ENCODE peak calls at places on chromosomes 6 and 20, in ten cellular contexts. One of them, this sample, is unnamed. For H3K4me1, the result is how much of the 10 kb centered on the place peaks cover.

GRCh38 chr6:163413345-163414116 is 987 bp upstream of the QKI start:
- DNase-seq in H1: no peak
- DNase-seq in HCT116: peak
- DNase-seq in stomach: peak
- DNase-seq in uterus: peak
- DNase-seq in suprapubic skin: peak
- DNase-seq in ovary: peak
- DNase-seq in A549: peak
- DNase-seq in GM12878: no peak
- DNase-seq in body of pancreas: peak
- DNase-seq in this sample: peak

GRCh38 chr6:163756079-163756478 is 341.6 kb downstream of the QKI start:
- DNase-seq in H1: no peak
- DNase-seq in HCT116: no peak
- DNase-seq in stomach: no peak
- DNase-seq in uterus: no peak
- DNase-seq in suprapubic skin: no peak
- DNase-seq in ovary: no peak
- DNase-seq in A549: no peak
- DNase-seq in GM12878: peak
- DNase-seq in body of pancreas: no peak
- DNase-seq in this sample: peak

GRCh38 chr20:43681468-43681942 is 14.6 kb downstream of the MYBL2 start:
- DNase-seq in H1: no peak
- DNase-seq in HCT116: no peak
- DNase-seq in stomach: no peak
- DNase-seq in uterus: no peak
- DNase-seq in suprapubic skin: no peak
- DNase-seq in ovary: no peak
- DNase-seq in A549: no peak
- DNase-seq in GM12878: peak
- DNase-seq in body of pancreas: peak
- DNase-seq in this sample: peak

GRCh38 chr20:23374441-23374840 is 12.5 kb downstream of the GZF1 start:
- DNase-seq in H1: no peak
- DNase-seq in HCT116: no peak
- DNase-seq in stomach: no peak
- DNase-seq in uterus: no peak
- DNase-seq in suprapubic skin: no peak
- DNase-seq in ovary: no peak
- DNase-seq in A549: no peak
- DNase-seq in GM12878: no peak
- DNase-seq in body of pancreas: no peak
- DNase-seq in this sample: no peak

GRCh38 chr6:13303668-13304017 is 24.7 kb downstream of the TBC1D7 start:
- DNase-seq in H1: no peak
- DNase-seq in HCT116: no peak
- DNase-seq in stomach: peak
- DNase-seq in uterus: peak
- DNase-seq in suprapubic skin: peak
- DNase-seq in ovary: peak
- DNase-seq in A549: no peak
- DNase-seq in GM12878: peak
- DNase-seq in body of pancreas: peak
- DNase-seq in this sample: peak

GRCh38 chr6:958531-958930 is 265.6 kb upstream of the EXOC2 start:
- DNase-seq in H1: no peak
- DNase-seq in HCT116: no peak
- DNase-seq in stomach: no peak
- DNase-seq in uterus: no peak
- DNase-seq in suprapubic skin: no peak
- DNase-seq in ovary: no peak
- DNase-seq in A549: peak
- DNase-seq in GM12878: no peak
- DNase-seq in body of pancreas: no peak
- DNase-seq in this sample: no peak

GRCh38 chr6:110055387-110055735 is 77.2 kb downstream of the GPR6 start:
- DNase-seq in H1: no peak
- DNase-seq in HCT116: no peak
- DNase-seq in stomach: no peak
- DNase-seq in uterus: no peak
- DNase-seq in suprapubic skin: no peak
- DNase-seq in ovary: no peak
- DNase-seq in A549: no peak
- DNase-seq in GM12878: no peak
- DNase-seq in body of pancreas: no peak
- DNase-seq in this sample: no peak

GRCh38 chr6:140806431-140806830 is 1326.3 kb upstream of the GJE1 start:
- DNase-seq in H1: no peak
- DNase-seq in HCT116: no peak
- DNase-seq in stomach: no peak
- DNase-seq in uterus: no peak
- DNase-seq in suprapubic skin: no peak
- DNase-seq in ovary: no peak
- DNase-seq in A549: no peak
- DNase-seq in GM12878: no peak
- DNase-seq in body of pancreas: no peak
- DNase-seq in this sample: no peak

GRCh38 chr6:41689171-41690008 is 46.0 kb downstream of the TFEB start:
- DNase-seq in H1: no peak
- DNase-seq in HCT116: no peak
- DNase-seq in stomach: peak
- DNase-seq in uterus: no peak
- DNase-seq in suprapubic skin: peak
- DNase-seq in ovary: peak
- DNase-seq in A549: no peak
- DNase-seq in GM12878: no peak
- DNase-seq in body of pancreas: no peak
- DNase-seq in this sample: no peak

GRCh38 chr6:40780626-40781025 is 193.5 kb upstream of the LRFN2 start:
- DNase-seq in H1: no peak
- DNase-seq in HCT116: no peak
- DNase-seq in stomach: no peak
- DNase-seq in uterus: no peak
- DNase-seq in suprapubic skin: no peak
- DNase-seq in ovary: no peak
- DNase-seq in A549: no peak
- DNase-seq in GM12878: no peak
- DNase-seq in body of pancreas: no peak
- DNase-seq in this sample: no peak

GRCh38 chr20:56515657-56516381 is 8.7 kb upstream of the FAM209A start:
- DNase-seq in H1: no peak
- DNase-seq in HCT116: no peak
- DNase-seq in stomach: no peak
- DNase-seq in uterus: no peak
- DNase-seq in suprapubic skin: no peak
- DNase-seq in ovary: no peak
- DNase-seq in A549: no peak
- DNase-seq in GM12878: no peak
- DNase-seq in body of pancreas: no peak
- DNase-seq in this sample: no peak

GRCh38 chr6:9405825-9406224 is 970.5 kb upstream of the SLC35B3 start:
- DNase-seq in H1: no peak
- DNase-seq in HCT116: no peak
- DNase-seq in stomach: no peak
- DNase-seq in uterus: no peak
- DNase-seq in suprapubic skin: no peak
- DNase-seq in ovary: no peak
- DNase-seq in A549: no peak
- DNase-seq in GM12878: no peak
- DNase-seq in body of pancreas: no peak
- DNase-seq in this sample: no peak

GRCh38 chr6:19554356-19555225 is 282.6 kb upstream of the ID4 start:
- DNase-seq in H1: no peak
- DNase-seq in HCT116: no peak
- DNase-seq in stomach: no peak
- DNase-seq in uterus: no peak
- DNase-seq in suprapubic skin: no peak
- DNase-seq in ovary: no peak
- DNase-seq in A549: no peak
- DNase-seq in GM12878: no peak
- DNase-seq in body of pancreas: peak
- DNase-seq in this sample: no peak

GRCh38 chr6:160264213-160264612 is 5.6 kb upstream of the SLC22A2 start:
- DNase-seq in H1: no peak
- DNase-seq in HCT116: no peak
- DNase-seq in stomach: no peak
- DNase-seq in uterus: no peak
- DNase-seq in suprapubic skin: no peak
- DNase-seq in ovary: no peak
- DNase-seq in A549: no peak
- DNase-seq in GM12878: no peak
- DNase-seq in body of pancreas: no peak
- DNase-seq in this sample: no peak

GRCh38 chr6:107746461-107747030 is 77.6 kb downstream of the SCML4 start:
- DNase-seq in H1: no peak
- DNase-seq in HCT116: no peak
- DNase-seq in stomach: no peak
- DNase-seq in uterus: no peak
- DNase-seq in suprapubic skin: no peak
- DNase-seq in ovary: no peak
- DNase-seq in A549: no peak
- DNase-seq in GM12878: no peak
- DNase-seq in body of pancreas: no peak
- DNase-seq in this sample: no peak

GRCh38 chr20:59781236-59781635 is 152.2 kb downstream of the SYCP2 start:
- DNase-seq in H1: no peak
- DNase-seq in HCT116: no peak
- DNase-seq in stomach: no peak
- DNase-seq in uterus: no peak
- DNase-seq in suprapubic skin: peak
- DNase-seq in ovary: no peak
- DNase-seq in A549: no peak
- DNase-seq in GM12878: no peak
- DNase-seq in body of pancreas: no peak
- DNase-seq in this sample: no peak

GRCh38 chr6:28657756-28658465 is 132.2 kb downstream of the GPX5 start:
- DNase-seq in H1: no peak
- DNase-seq in HCT116: peak
- DNase-seq in stomach: no peak
- DNase-seq in uterus: peak
- DNase-seq in suprapubic skin: no peak
- DNase-seq in ovary: peak
- DNase-seq in A549: peak
- DNase-seq in GM12878: peak
- DNase-seq in body of pancreas: peak
- DNase-seq in this sample: peak

GRCh38 chr6:95866732-95867131 is 149.0 kb upstream of the FUT9 start:
- DNase-seq in H1: peak
- DNase-seq in HCT116: peak
- DNase-seq in stomach: peak
- DNase-seq in uterus: no peak
- DNase-seq in suprapubic skin: no peak
- DNase-seq in ovary: no peak
- DNase-seq in A549: peak
- DNase-seq in GM12878: no peak
- DNase-seq in body of pancreas: peak
- DNase-seq in this sample: peak

GRCh38 chr20:58227391-58228102 is 906 bp downstream of the ANKRD60 start:
- DNase-seq in H1: no peak
- DNase-seq in HCT116: no peak
- DNase-seq in stomach: no peak
- DNase-seq in uterus: no peak
- DNase-seq in suprapubic skin: no peak
- DNase-seq in ovary: no peak
- DNase-seq in A549: no peak
- DNase-seq in GM12878: no peak
- DNase-seq in body of pancreas: peak
- DNase-seq in this sample: no peak
- TF ChIP-seq POLR2A in H1: no peak
- TF ChIP-seq POLR2A in HCT116: no peak
- TF ChIP-seq POLR2A in stomach: no peak
- TF ChIP-seq POLR2A in uterus: no peak
- TF ChIP-seq POLR2A in suprapubic skin: no peak
- TF ChIP-seq POLR2A in ovary: no peak
- TF ChIP-seq POLR2A in A549: no peak
- TF ChIP-seq POLR2A in GM12878: no peak
- TF ChIP-seq POLR2A in body of pancreas: no peak
- TF ChIP-seq POLR2A in this sample: no peak

GRCh38 chr6:105810922-105811482 is 275.1 kb upstream of the PRDM1 start:
- DNase-seq in H1: no peak
- DNase-seq in HCT116: no peak
- DNase-seq in stomach: no peak
- DNase-seq in uterus: no peak
- DNase-seq in suprapubic skin: no peak
- DNase-seq in ovary: no peak
- DNase-seq in A549: no peak
- DNase-seq in GM12878: no peak
- DNase-seq in body of pancreas: no peak
- DNase-seq in this sample: no peak
- H3K4me3 ChIP-seq in H1: no peak
- H3K4me3 ChIP-seq in HCT116: no peak
- H3K4me3 ChIP-seq in stomach: no peak
- H3K4me3 ChIP-seq in uterus: no peak
- H3K4me3 ChIP-seq in suprapubic skin: no peak
- H3K4me3 ChIP-seq in ovary: no peak
- H3K4me3 ChIP-seq in A549: no peak
- H3K4me3 ChIP-seq in GM12878: no peak
- H3K4me3 ChIP-seq in body of pancreas: no peak
- H3K4me3 ChIP-seq in this sample: no peak

GRCh38 chr6:36684447-36684812 is 5.9 kb downstream of the CDKN1A start:
- DNase-seq in H1: no peak
- DNase-seq in HCT116: no peak
- DNase-seq in stomach: no peak
- DNase-seq in uterus: no peak
- DNase-seq in suprapubic skin: no peak
- DNase-seq in ovary: no peak
- DNase-seq in A549: no peak
- DNase-seq in GM12878: no peak
- DNase-seq in body of pancreas: no peak
- DNase-seq in this sample: no peak
- H3K4me1 ChIP-seq in H1: under half
- H3K4me1 ChIP-seq in HCT116: under half
- H3K4me1 ChIP-seq in stomach: half or more
- H3K4me1 ChIP-seq in uterus: under half
- H3K4me1 ChIP-seq in suprapubic skin: half or more
- H3K4me1 ChIP-seq in ovary: under half
- H3K4me1 ChIP-seq in A549: under half
- H3K4me1 ChIP-seq in GM12878: under half
- H3K4me1 ChIP-seq in body of pancreas: under half
- H3K4me1 ChIP-seq in this sample: under half

GRCh38 chr6:94498099-94498498 is 1078.7 kb upstream of the EPHA7 start:
- DNase-seq in H1: no peak
- DNase-seq in HCT116: no peak
- DNase-seq in stomach: no peak
- DNase-seq in uterus: no peak
- DNase-seq in suprapubic skin: no peak
- DNase-seq in ovary: no peak
- DNase-seq in A549: no peak
- DNase-seq in GM12878: no peak
- DNase-seq in body of pancreas: no peak
- DNase-seq in this sample: no peak

DNA sequence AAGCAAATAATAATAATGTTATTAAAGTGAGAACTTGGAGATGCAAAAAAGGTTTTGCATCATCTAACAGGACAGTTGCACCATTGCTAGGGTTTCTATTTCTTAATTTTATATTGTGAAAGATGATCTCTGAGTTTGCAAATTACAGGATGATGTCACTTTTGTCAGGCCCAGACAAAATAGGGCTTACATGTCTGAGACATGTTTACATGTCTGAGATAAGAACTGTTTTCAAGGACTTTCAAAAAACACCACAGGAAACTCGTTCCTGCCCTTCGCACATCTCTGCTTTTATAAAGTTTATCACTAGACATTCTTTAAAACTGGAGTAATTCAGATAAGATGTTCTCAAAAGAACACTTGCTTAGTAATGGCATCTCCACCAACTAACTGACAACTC is 1075.8 kb upstream of the MANEA start:
- DNase-seq in H1: no peak
- DNase-seq in HCT116: no peak
- DNase-seq in stomach: no peak
- DNase-seq in uterus: no peak
- DNase-seq in suprapubic skin: no peak
- DNase-seq in ovary: no peak
- DNase-seq in A549: no peak
- DNase-seq in GM12878: no peak
- DNase-seq in body of pancreas: no peak
- DNase-seq in this sample: no peak
- TF ChIP-seq POLR2A in H1: no peak
- TF ChIP-seq POLR2A in HCT116: no peak
- TF ChIP-seq POLR2A in stomach: no peak
- TF ChIP-seq POLR2A in uterus: no peak
- TF ChIP-seq POLR2A in suprapubic skin: no peak
- TF ChIP-seq POLR2A in ovary: no peak
- TF ChIP-seq POLR2A in A549: no peak
- TF ChIP-seq POLR2A in GM12878: no peak
- TF ChIP-seq POLR2A in body of pancreas: no peak
- TF ChIP-seq POLR2A in this sample: no peak

This sample was measured in transverse colon.